ENCODE peak calls at places on chromosomes 13 and 19, in five cellular contexts. C is K562, O is H1, W is GM12878, H is HepG2. M is an unnamed sample.

GRCh38 chr13:33372251-33372919 is 86.8 kb upstream of the STARD13 start:
- DNase-seq in O (no peak), H (no peak), W (no peak), C (no peak), M (no peak)

GRCh38 chr19:48085904-48086864 is 24.4 kb downstream of the PLA2G4C start:
- DNase-seq in C (no peak), H (no peak), O (peak), W (no peak), M (no peak)

GRCh38 chr13:46146898-46147297 is 35.1 kb downstream of the LCP1 start:
- DNase-seq in H (peak), C (no peak), W (no peak), O (no peak), M (peak)

GRCh38 chr19:48940902-48941301 is 7.4 kb downstream of the DHDH start:
- DNase-seq in C (no peak), W (no peak), O (no peak), H (no peak), M (no peak)

GRCh38 chr19:41868120-41868988 is 8.3 kb downstream of the RPS19 start:
- DNase-seq in H (no peak), W (no peak), O (no peak), C (no peak), M (no peak)

GRCh38 chr19:10390652-10391286 is 10.4 kb upstream of the TYK2 start:
- DNase-seq in C (peak), H (peak), O (peak), W (no peak), M (peak)

GRCh38 chr19:4043966-4044365 is 22.7 kb downstream of the ZBTB7A start:
- DNase-seq in C (no peak), W (no peak), O (no peak), H (no peak), M (no peak)

GRCh38 chr13:23433171-23434153 is at the start of gene SACS:
- DNase-seq in H (no peak), O (peak), C (no peak), W (no peak), M (peak)

GRCh38 chr19:12956446-12957388 is at the start of gene GADD45GIP1:
- DNase-seq in C (peak), H (peak), O (peak), W (peak), M (peak)

GRCh38 chr19:10104665-10105221 is 1.4 kb upstream of the PPAN start:
- DNase-seq in C (peak), O (no peak), W (peak), H (no peak), M (no peak)

GRCh38 chr13:100196380-100196779 is 107.5 kb downstream of the PCCA start:
- DNase-seq in H (no peak), W (no peak), C (no peak), O (no peak), M (no peak)

GRCh38 chr13:90447735-90448103 is 899.8 kb upstream of the MIR17HG start:
- DNase-seq in O (no peak), C (no peak), W (no peak), H (no peak), M (no peak)

GRCh38 chr13:98643479-98643878 is 66.6 kb upstream of the STK24 start:
- DNase-seq in C (no peak), H (no peak), O (no peak), W (no peak), M (no peak)

GRCh38 chr13:74148437-74148836 is 14.2 kb upstream of the KLF12 start:
- DNase-seq in C (no peak), O (no peak), W (no peak), H (no peak), M (no peak)

GRCh38 chr19:43636121-43636683 is 3.4 kb downstream of the CADM4 start:
- DNase-seq in W (no peak), C (no peak), O (peak), H (peak), M (no peak)

GRCh38 chr13:111204438-111205177 is 89.5 kb downstream of the ARHGEF7 start:
- DNase-seq in H (peak), O (peak), W (no peak), C (peak), M (peak)

GRCh38 chr13:109785892-109786450 is 412 bp downstream of the IRS2 start:
- DNase-seq in H (no peak), O (no peak), C (no peak), W (no peak), M (peak)

GRCh38 chr13:43783820-43784219 is 3.0 kb downstream of the ENOX1 start:
- DNase-seq in W (no peak), C (no peak), O (no peak), H (no peak), M (peak)

GRCh38 chr13:67229438-67230242 is 496 bp downstream of the PCDH9 start:
- DNase-seq in O (no peak), H (no peak), C (no peak), W (no peak), M (peak)

GRCh38 chr13:49060698-49061387 is 85.1 kb downstream of the FNDC3A start:
- DNase-seq in H (no peak), O (no peak), W (no peak), C (peak), M (no peak)

GRCh38 chr19:41792513-41793413 is 3.6 kb upstream of the CEACAM3 start:
- DNase-seq in H (peak), O (peak), W (no peak), C (peak), M (peak)

GRCh38 chr19:49857061-49857833 is 6.3 kb downstream of the PTOV1 start:
- DNase-seq in C (no peak), W (no peak), O (no peak), H (no peak), M (peak)

GRCh38 chr19:43526884-43527859 is at the start of gene ETHE1:
- DNase-seq in H (peak), C (peak), O (peak), W (no peak), M (peak)

GRCh38 chr19:30932854-30933253 is 416.4 kb downstream of the TSHZ3 start:
- DNase-seq in W (no peak), H (no peak), O (no peak), C (no peak), M (no peak)

GRCh38 chr13:91280806-91281205 is 66.7 kb upstream of the MIR17HG start:
- DNase-seq in H (no peak), O (no peak), C (peak), W (no peak), M (no peak)

GRCh38 chr13:48263196-48263595 is 30.2 kb downstream of the ITM2B start:
- DNase-seq in O (no peak), C (no peak), H (no peak), W (no peak), M (no peak)

GRCh38 chr19:49906879-49907564 is 10.3 kb upstream of the IL4I1 start:
- DNase-seq in O (no peak), C (no peak), W (peak), H (no peak), M (no peak)

GRCh38 chr19:49196527-49197240 is 39.1 kb downstream of the TRPM4 start:
- DNase-seq in C (no peak), H (no peak), O (no peak), W (no peak), M (no peak)

GRCh38 chr13:98065468-98065867 is 77.4 kb upstream of the FARP1 start:
- DNase-seq in W (no peak), C (no peak), H (no peak), O (no peak), M (no peak)

GRCh38 chr13:90968510-90968909 is 379.0 kb upstream of the MIR17HG start:
- DNase-seq in H (peak), C (peak), O (peak), W (no peak), M (peak)

GRCh38 chr13:110524484-110525254 is 36.9 kb downstream of the RAB20 start:
- DNase-seq in C (no peak), H (no peak), W (no peak), O (no peak), M (peak)

GRCh38 chr13:53165201-53165600 is 136.6 kb downstream of the OLFM4 start:
- DNase-seq in H (no peak), C (no peak), O (no peak), W (no peak), M (no peak)

GRCh38 chr13:33279898-33280549 is 5.5 kb downstream of the STARD13 start:
- DNase-seq in W (no peak), H (peak), O (no peak), C (no peak), M (no peak)

GRCh38 chr19:2634960-2635359 is 67.5 kb downstream of the GNG7 start:
- DNase-seq in H (no peak), O (no peak), W (no peak), C (no peak), M (no peak)

GRCh38 chr13:101490400-101491015 is 38.0 kb downstream of the ITGBL1 start:
- DNase-seq in W (no peak), O (no peak), C (no peak), H (no peak), M (no peak)

DNA sequence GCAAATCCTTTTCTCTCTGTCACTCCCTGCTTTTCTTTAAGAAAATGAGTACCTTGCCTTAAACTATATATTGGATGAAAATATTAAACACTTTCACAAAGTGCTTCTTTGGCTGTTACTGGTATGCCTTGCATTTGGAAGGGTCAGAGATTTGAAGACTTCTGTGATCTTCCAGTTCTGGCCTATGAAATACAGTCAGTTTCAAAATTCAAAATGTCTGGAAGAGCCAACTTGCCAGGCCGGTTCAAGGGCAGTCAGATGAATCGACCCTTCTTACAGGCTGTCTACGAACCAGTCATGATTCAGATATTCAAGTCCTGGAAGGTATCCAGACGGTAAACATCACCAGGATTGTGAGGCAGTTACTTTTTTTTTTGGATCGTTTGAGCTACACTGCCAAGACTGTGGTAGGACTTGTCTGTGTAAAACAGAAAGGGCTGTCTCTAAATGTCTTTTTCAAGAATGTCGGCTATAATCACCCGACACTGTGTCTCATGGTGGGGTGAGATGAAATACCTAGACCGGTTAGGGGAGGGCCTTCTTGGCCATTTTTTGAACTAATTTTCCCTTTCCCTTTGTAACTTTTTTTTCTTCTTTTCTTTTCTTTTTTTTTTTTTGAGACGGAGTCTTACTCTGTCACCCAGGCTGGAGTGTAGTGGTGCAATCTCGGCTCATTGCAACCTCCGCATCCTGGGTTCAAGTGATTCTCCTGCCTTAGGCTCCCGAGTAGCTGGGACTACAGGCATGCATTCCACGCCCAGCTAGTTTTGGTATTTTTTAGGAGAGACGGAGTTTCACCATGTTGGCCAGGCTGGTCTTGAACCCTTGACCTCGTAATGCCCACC is 11.2 kb downstream of the ACTN4 start:
- DNase-seq in C (no peak), H (peak), W (no peak), O (no peak), M (no peak)
- TF ChIP-seq POLR2AphosphoS5 in C (no peak), H (no peak), W (no peak), O (no peak), M (peak)

GRCh38 chr19:51570962-51571575 is at the start of gene ZNF175:
- DNase-seq in C (peak), H (peak), W (peak), O (peak), M (peak)
- H3K9ac ChIP-seq in C (peak), H (peak), W (peak), O (peak), M (peak)

DNA sequence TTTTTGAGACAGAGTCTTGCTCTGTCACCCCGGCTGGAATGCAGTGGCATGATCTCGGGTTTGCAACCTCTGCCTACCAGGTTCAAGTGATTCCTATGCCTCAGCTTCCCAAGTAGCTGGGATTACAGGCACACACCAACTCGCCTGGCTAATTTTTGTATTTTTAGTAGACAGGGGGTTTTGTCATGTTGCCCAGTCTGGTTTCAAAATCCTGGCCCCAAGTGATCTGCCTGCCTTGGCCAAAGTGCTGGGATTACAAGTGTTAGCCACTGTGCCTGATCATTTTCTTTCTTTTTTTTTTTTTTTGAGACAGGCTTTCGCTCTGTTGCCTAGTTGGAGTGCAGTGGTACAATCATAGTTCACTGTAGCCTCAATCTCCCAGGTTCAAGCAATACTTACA is 28.7 kb downstream of the ZMYM5 start:
- DNase-seq in C (no peak), H (no peak), W (no peak), O (no peak), M (no peak)
- TF ChIP-seq GABPA in C (no peak), H (no peak), W (no peak), O (no peak), M (no peak)

GRCh38 chr13:30881931-30882899 is 23.9 kb upstream of the MEDAG start:
- DNase-seq in W (no peak), C (no peak), H (no peak), O (no peak), M (peak)
- TF ChIP-seq POLR2AphosphoS5 in W (no peak), C (no peak), H (no peak), O (no peak), M (no peak)

GRCh38 chr19:1276620-1277007 is 1.3 kb downstream of the FAM174C start:
- DNase-seq in W (no peak), O (no peak), H (no peak), C (no peak), M (no peak)
- H3K9ac ChIP-seq in W (peak), O (no peak), H (peak), C (peak), M (peak)

GRCh38 chr13:107438251-107438650 is 777.1 kb downstream of the LIG4 start:
- DNase-seq in W (no peak), C (no peak), H (no peak), O (no peak), M (no peak)

DNA sequence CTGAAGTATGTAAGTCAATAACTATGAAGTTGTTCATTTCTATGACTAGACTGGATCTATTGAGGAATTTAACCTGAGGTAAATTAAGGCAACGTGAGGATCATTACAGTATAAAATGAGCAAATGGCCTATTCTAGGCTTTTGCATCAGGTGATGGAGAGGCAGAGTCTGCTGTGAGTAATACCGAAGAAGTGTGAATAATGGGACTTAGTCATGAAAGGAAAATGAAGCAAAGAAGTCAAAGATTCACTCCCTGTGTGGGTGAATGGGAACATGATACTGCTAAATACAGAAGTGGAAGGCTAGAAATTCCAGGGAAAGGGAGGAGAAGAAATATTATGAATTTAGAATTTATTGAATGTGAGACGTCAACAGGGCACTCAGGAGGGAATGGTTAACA is 774.1 kb downstream of the LIG4 start:
- DNase-seq in W (no peak), H (no peak), C (no peak), O (no peak), M (no peak)
- TF ChIP-seq GABPA in W (no peak), H (no peak), C (no peak), O (no peak), M (no peak)

DNA sequence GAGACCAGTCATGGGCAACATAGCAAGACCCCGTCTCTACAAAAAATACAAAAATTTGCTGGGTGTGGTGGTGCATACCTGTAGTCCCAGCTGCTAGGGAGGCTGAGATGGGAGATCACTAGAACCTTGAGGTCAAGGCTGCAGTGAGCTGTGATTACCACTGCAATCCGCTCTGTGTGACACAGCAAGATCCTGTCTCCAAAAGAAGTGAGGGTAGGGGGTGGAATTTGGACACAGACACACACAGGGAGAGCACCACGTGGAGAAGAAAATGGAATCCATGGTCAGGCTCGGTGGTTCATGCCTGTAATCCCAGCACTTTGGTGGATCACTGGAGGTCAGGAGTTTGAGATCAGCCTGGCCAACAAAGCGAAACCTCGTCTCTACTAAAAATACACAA is 8.7 kb downstream of the TNFSF9 start:
- DNase-seq in C (no peak), H (no peak), O (no peak), W (no peak), M (no peak)
- TF ChIP-seq POLR2AphosphoS5 in C (no peak), H (no peak), O (no peak), W (peak), M (no peak)

GRCh38 chr19:15195381-15195964 is 5.3 kb downstream of the NOTCH3 start:
- DNase-seq in H (no peak), W (no peak), O (peak), C (no peak), M (peak)
- H3K9ac ChIP-seq in H (no peak), W (no peak), O (no peak), C (no peak), M (no peak)

DNA sequence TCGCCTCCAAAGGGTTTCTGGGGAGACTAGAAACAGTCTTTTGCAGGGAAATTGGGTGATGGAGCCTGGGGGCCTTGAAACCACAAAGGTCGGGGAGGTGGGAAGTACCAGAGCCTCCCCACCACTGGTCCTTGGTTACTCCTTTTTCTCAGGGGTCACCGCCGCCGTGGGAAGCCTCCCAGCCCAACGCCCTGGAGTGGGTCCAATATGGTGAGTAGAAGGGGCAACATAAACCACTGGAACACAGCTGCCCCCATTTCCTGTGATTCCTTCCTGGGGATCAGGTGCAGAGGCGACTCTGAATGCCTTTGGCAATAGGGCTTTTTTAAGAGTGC is 5.8 kb downstream of the PGLYRP1 start:
- DNase-seq in O (no peak), W (no peak), H (no peak), C (no peak), M (no peak)
- TF ChIP-seq GABPA in O (no peak), W (no peak), H (no peak), C (no peak), M (no peak)

GRCh38 chr13:30660796-30661195 is 43.1 kb downstream of the USPL1 start:
- DNase-seq in W (no peak), C (no peak), H (no peak), O (no peak), M (no peak)

GRCh38 chr13:30664689-30665088 is 47.0 kb downstream of the USPL1 start:
- DNase-seq in O (no peak), C (no peak), H (no peak), W (no peak), M (no peak)

GRCh38 chr13:30656178-30656577 is 38.5 kb downstream of the USPL1 start:
- DNase-seq in W (no peak), O (no peak), C (no peak), H (no peak), M (no peak)

GRCh38 chr13:30654430-30654829 is 36.7 kb downstream of the USPL1 start:
- DNase-seq in H (no peak), W (no peak), C (peak), O (no peak), M (no peak)

DNA sequence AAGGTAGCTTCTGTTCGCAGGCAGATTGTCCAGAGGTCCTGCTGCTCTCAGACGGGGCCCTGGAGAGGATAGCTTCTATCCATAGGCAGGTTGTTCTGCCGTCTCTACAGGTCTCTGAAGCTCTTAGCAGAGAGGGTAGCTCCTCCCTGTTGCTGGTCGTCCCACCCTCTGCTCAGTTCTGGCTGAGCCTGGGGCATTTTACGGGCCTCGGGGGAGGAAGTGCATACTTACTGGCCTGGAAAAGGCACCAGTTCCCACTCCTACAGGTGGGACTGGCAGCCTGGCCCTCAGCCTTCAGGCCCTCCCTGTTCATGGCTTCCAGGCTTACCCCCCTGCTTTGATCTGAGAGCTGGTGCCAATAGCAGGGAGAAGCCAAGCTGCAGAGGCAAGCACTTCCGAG is 42.3 kb downstream of the USPL1 start:
- DNase-seq in W (no peak), H (no peak), O (no peak), C (no peak), M (no peak)
- TF ChIP-seq POLR2AphosphoS5 in W (no peak), H (no peak), O (no peak), C (no peak), M (no peak)